ENCODE peak calls at places on chromosomes 2 and 18, in five cellular contexts. Z is nephron progenitor cell, H is ascending aorta, X is AG09309, V is A549. A is an unnamed sample.

GRCh38 chr2:10521891-10522448 is 73.8 kb upstream of the ODC1 start:
- DNase-seq in Z (no peak), H (no peak), X (no peak), V (no peak), A (no peak)

GRCh38 chr2:50116611-50117010 is 915.3 kb downstream of the NRXN1 start:
- DNase-seq in Z (no peak), H (no peak), X (no peak), V (no peak), A (no peak)

GRCh38 chr2:213188971-213189899 is 37.8 kb upstream of the IKZF2 start:
- DNase-seq in Z (peak), H (no peak), X (no peak), V (no peak), A (peak)

GRCh38 chr18:46672062-46672970 is 15.3 kb upstream of the LOXHD1 start:
- DNase-seq in Z (no peak), H (no peak), X (peak), V (no peak), A (peak)

GRCh38 chr18:46226461-46226860 is 122.3 kb downstream of the HAUS1 start:
- DNase-seq in Z (no peak), H (no peak), X (peak), V (no peak), A (peak)

GRCh38 chr2:237662671-237663093 is 35.3 kb downstream of the LRRFIP1 start:
- DNase-seq in Z (peak), H (peak), X (peak), V (no peak), A (peak)

GRCh38 chr18:22822024-22822423 is 111.1 kb upstream of the RBBP8 start:
- DNase-seq in Z (no peak), H (no peak), X (no peak), V (no peak), A (peak)

GRCh38 chr2:228447266-228447915 is 265.9 kb upstream of the SPHKAP start:
- DNase-seq in Z (no peak), H (no peak), X (peak), V (no peak), A (no peak)

GRCh38 chr2:21050164-21050563 is 6.3 kb upstream of the APOB start:
- DNase-seq in Z (no peak), H (no peak), X (no peak), V (no peak), A (no peak)

GRCh38 chr18:33802955-33803354 is 224.9 kb downstream of the ASXL3 start:
- DNase-seq in Z (no peak), H (no peak), X (no peak), V (no peak), A (no peak)

GRCh38 chr2:3204031-3204430 is 173.6 kb downstream of the EIPR1 start:
- DNase-seq in Z (no peak), H (no peak), X (no peak), V (no peak), A (no peak)

GRCh38 chr18:79524181-79525078 is 128.7 kb downstream of the NFATC1 start:
- DNase-seq in Z (no peak), H (no peak), X (no peak), V (no peak), A (no peak)

GRCh38 chr2:63789318-63790051 is 52.2 kb upstream of the UGP2 start:
- DNase-seq in Z (no peak), H (no peak), X (no peak), V (no peak), A (peak)

GRCh38 chr2:110720547-110720946 is 11.8 kb upstream of the ACOXL start:
- DNase-seq in Z (no peak), H (no peak), X (no peak), V (no peak), A (no peak)

GRCh38 chr2:173590278-173590811 is 235.7 kb downstream of the CDCA7 start:
- DNase-seq in Z (no peak), H (no peak), X (peak), V (peak), A (peak)

GRCh38 chr2:25664531-25665307 is 8.7 kb downstream of the DTNB start:
- DNase-seq in Z (peak), H (no peak), X (no peak), V (peak), A (peak)

GRCh38 chr2:188517549-188518255 is 226.0 kb downstream of the GULP1 start:
- DNase-seq in Z (no peak), H (no peak), X (no peak), V (no peak), A (no peak)

GRCh38 chr2:217707116-217707742 is 295.6 kb downstream of the TNS1 start:
- DNase-seq in Z (no peak), H (no peak), X (no peak), V (no peak), A (peak)

GRCh38 chr2:97747716-97748115 is 34.3 kb downstream of the ZAP70 start:
- DNase-seq in Z (no peak), H (no peak), X (peak), V (no peak), A (peak)

GRCh38 chr18:79543861-79544385 is 135.7 kb upstream of the CTDP1 start:
- DNase-seq in Z (no peak), H (no peak), X (no peak), V (no peak), A (no peak)

GRCh38 chr2:184564092-184564491 is 34.2 kb upstream of the ZNF804A start:
- DNase-seq in Z (no peak), H (no peak), X (no peak), V (no peak), A (no peak)

GRCh38 chr2:763766-764525 is 86.7 kb upstream of the TMEM18 start:
- DNase-seq in Z (no peak), H (no peak), X (peak), V (no peak), A (peak)

GRCh38 chr2:188629890-188630483 is 338.3 kb downstream of the GULP1 start:
- DNase-seq in Z (no peak), H (no peak), X (no peak), V (no peak), A (peak)

GRCh38 chr2:203648273-203648672 is 58.2 kb upstream of the CD28 start:
- DNase-seq in Z (no peak), H (no peak), X (no peak), V (peak), A (peak)

GRCh38 chr2:239793851-239794250 is 231.3 kb downstream of the NDUFA10 start:
- DNase-seq in Z (no peak), H (no peak), X (no peak), V (no peak), A (no peak)

GRCh38 chr18:27605107-27605834 is 420.2 kb upstream of the CHST9 start:
- DNase-seq in Z (peak), H (no peak), X (peak), V (peak), A (peak)

GRCh38 chr18:27585602-27586173 is 400.6 kb upstream of the CHST9 start:
- DNase-seq in Z (peak), H (no peak), X (no peak), V (no peak), A (no peak)

GRCh38 chr2:111116843-111117665 is 3.7 kb upstream of the BCL2L11 start:
- DNase-seq in Z (peak), H (no peak), X (peak), V (peak), A (peak)

GRCh38 chr18:74682141-74682997 is 84.7 kb downstream of the ZNF407 start:
- DNase-seq in Z (no peak), H (no peak), X (no peak), V (no peak), A (no peak)

GRCh38 chr2:11831415-11831814 is 85.0 kb downstream of the LPIN1 start:
- DNase-seq in Z (no peak), H (no peak), X (no peak), V (no peak), A (no peak)

GRCh38 chr2:36322108-36322507 is 33.5 kb upstream of the CRIM1 start:
- DNase-seq in Z (no peak), H (no peak), X (peak), V (peak), A (peak)
- TF ChIP-seq CTCF in Z (peak), H (no peak), X (peak), V (peak), A (peak)

DNA sequence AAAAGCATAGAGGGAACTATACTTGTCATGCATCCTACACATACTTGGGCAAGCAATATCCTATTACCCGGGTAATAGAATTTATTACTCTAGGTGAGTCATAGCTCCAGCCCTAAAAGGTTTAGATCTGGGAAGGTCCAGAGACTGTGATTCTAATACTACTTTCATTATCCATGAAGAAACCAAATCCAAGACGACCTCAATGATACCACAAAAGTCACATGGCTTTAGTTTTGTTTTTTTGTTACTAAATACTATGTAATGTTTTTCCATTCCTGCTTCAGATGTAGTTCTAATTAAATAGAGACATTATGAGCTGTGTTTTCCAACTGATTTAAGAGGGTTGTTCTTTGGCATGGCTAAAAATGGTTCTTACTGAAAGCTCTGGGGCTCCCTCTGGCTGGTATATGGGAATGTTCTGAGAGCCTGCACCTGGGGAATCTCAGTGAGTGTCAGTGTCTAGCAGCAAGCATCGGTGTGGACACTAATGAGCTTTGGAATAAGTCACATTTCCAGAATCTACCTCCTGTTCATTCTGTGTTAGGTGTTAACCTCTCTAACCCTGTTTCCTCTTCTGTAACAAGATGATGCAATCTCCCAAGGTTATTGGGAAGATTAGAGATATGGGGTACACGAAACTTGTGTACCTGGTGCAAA is 20.5 kb upstream of the IL1RL2 start:
- DNase-seq in Z (no peak), H (no peak), X (peak), V (peak), A (peak)
- TF ChIP-seq CTCF in Z (no peak), H (peak), X (peak), V (peak), A (peak)

DNA sequence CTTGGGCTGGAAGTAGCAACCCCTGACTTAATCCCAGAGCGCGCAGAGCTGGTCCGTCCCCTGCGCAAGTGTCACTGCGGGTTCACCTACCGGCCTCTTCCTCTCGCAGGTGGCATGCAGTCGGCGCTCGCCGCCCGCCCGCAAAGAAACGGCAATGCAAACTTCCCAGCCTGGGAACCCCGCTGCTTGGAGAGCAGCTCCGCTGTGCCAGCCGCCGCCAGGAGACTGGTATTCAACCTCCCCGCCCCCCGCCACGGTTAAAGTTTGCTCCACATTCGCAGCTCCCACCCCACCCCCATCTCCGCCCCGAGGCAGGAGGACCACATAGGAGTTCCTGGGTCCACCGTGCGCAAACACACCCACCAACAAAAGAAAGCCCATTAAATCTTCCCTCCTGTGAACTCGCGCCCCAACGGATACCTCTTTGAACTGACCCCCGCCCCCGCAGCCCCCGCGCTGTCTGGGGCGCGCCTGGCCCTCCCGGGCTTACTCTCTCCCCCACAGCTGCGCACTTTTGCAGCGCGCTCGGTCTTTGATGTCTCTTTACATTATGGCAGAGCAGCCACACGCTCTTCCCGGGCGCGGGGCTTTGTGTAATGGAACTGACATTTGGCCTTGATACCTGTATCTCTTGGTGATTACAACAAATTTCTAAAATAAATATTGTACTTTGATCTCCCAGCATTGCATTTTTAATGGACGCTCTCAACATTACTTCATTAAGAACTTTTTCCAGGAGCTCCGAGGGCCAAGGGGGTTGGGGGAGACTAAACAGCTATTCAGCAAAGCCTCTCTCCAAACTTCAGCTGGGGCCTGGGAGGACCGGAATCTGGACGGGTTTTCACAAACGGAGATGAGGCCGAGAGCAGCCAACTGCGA is 3.1 kb upstream of the SP5 start:
- DNase-seq in Z (peak), H (no peak), X (no peak), V (no peak), A (no peak)
- TF ChIP-seq CTCF in Z (no peak), H (no peak), X (no peak), V (no peak), A (no peak)

DNA sequence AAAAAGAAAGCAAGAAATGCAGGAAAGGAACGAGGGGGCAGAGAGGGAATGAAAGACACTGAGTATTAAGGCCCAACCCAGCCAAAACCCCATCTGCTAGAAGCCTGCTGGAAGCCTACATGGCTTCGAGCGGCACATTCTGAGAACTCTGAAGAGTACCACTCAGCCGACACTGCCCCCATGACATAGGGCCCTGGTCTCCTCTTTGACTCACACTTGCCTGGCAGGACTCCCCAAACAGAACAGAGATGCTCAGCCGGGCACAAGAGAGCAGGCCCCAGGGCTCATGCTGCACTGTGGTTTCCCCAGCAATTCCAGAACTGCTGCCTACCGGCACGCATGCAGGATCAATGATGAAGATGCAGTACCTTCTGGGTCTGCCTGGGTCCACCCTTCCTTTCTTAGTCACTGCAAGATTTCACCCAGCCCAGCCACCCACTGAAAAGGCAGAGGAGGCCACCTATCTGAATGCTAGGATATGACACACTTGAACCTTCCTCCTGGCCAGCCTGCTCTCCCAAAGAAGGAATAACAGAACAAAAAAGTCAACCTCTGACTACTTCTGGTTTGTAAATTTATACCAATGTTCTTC is 49.4 kb downstream of the BCL11A start:
- DNase-seq in Z (no peak), H (no peak), X (no peak), V (no peak), A (no peak)
- TF ChIP-seq CTCF in Z (no peak), H (no peak), X (peak), V (no peak), A (peak)